ENCODE peak calls at places on chromosomes 4 and X, in seven cellular contexts. S, I, J, K, B, X and G are unnamed samples. For H3K27me3 and H3K9me3, the result is how much of the 10 kb centered on the place peaks cover.

GRCh38 chr4:76696109-76696508 is 201.8 kb downstream of the SOWAHB start:
- DNase-seq in B (no peak), S (no peak), I (no peak), J (no peak), K (no peak), X (peak), G (peak)

GRCh38 chr4:140136509-140136908 is 17.5 kb downstream of the MAML3 start:
- DNase-seq in S (no peak), K (no peak), B (no peak), J (no peak), X (peak), I (no peak), G (no peak)

GRCh38 chr4:89248879-89249281 is 58.7 kb downstream of the GPRIN3 start:
- DNase-seq in B (no peak), I (no peak), K (no peak), J (peak), X (no peak), S (no peak), G (no peak)

GRCh38 chrX:84156831-84157230 is 31.2 kb downstream of the RPS6KA6 start:
- DNase-seq in B (no peak), I (no peak), K (no peak), J (no peak), S (no peak), X (peak), G (no peak)

GRCh38 chr4:25844957-25845712 is 17.7 kb downstream of the SEL1L3 start:
- DNase-seq in J (no peak), B (no peak), X (no peak), I (no peak), S (no peak), K (no peak), G (no peak)

GRCh38 chr4:171594293-171594692 is 218.9 kb upstream of the GALNTL6 start:
- DNase-seq in S (no peak), X (no peak), B (no peak), K (no peak), I (no peak), J (no peak), G (no peak)

GRCh38 chrX:48937065-48937907 is 18.5 kb upstream of the PIM2 start:
- DNase-seq in I (no peak), X (peak), S (peak), J (no peak), K (peak), B (peak), G (no peak)

GRCh38 chr4:61896717-61897116 is 696.6 kb downstream of the ADGRL3 start:
- DNase-seq in X (no peak), B (no peak), I (no peak), K (no peak), J (no peak), S (no peak), G (no peak)

GRCh38 chr4:83071116-83071515 is 36.1 kb downstream of the COPS4 start:
- DNase-seq in S (no peak), J (no peak), I (no peak), B (no peak), K (no peak), X (no peak), G (no peak)

GRCh38 chr4:1602621-1603412 is 81.3 kb downstream of the FAM53A start:
- DNase-seq in B (peak), S (no peak), J (no peak), X (no peak), K (no peak), I (no peak), G (no peak)

GRCh38 chr4:186297013-186297645 is 31.1 kb downstream of the F11 start:
- DNase-seq in X (peak), B (no peak), J (no peak), S (no peak), I (no peak), K (no peak), G (peak)

GRCh38 chr4:17059192-17059634 is 160.8 kb upstream of the LDB2 start:
- DNase-seq in I (peak), J (no peak), S (no peak), B (no peak), K (no peak), X (peak), G (no peak)

GRCh38 chr4:153603258-153603657 is 80.8 kb upstream of the TLR2 start:
- DNase-seq in S (no peak), I (no peak), B (no peak), X (no peak), K (no peak), J (no peak), G (no peak)

GRCh38 chrX:149962859-149963757 is 24.8 kb upstream of the EOLA2 start:
- DNase-seq in J (peak), S (peak), X (peak), I (peak), K (no peak), B (no peak), G (no peak)

GRCh38 chr4:153472122-153473037 is 6.2 kb downstream of the TMEM131L start:
- DNase-seq in S (no peak), B (no peak), J (no peak), I (no peak), X (no peak), K (no peak), G (no peak)

GRCh38 chr4:2249526-2249991 is 7.6 kb upstream of the HAUS3 start:
- DNase-seq in S (no peak), X (no peak), J (peak), I (no peak), B (peak), K (peak), G (no peak)

GRCh38 chrX:74419861-74420193 is 1.5 kb upstream of the SLC16A2 start:
- DNase-seq in K (no peak), B (no peak), J (no peak), S (no peak), X (peak), I (no peak), G (no peak)

GRCh38 chrX:110569506-110569905 is 210.9 kb downstream of the RTL9 start:
- DNase-seq in I (no peak), S (no peak), K (no peak), J (no peak), X (peak), B (no peak), G (no peak)

GRCh38 chr4:80956421-80956820 is 74.1 kb upstream of the BMP3 start:
- DNase-seq in J (no peak), K (no peak), X (no peak), B (no peak), I (no peak), S (no peak), G (no peak)

GRCh38 chrX:51332188-51332942 is at the start of gene NUDT10:
- DNase-seq in B (peak), X (peak), S (no peak), I (no peak), J (peak), K (peak), G (peak)

GRCh38 chrX:53882331-53882730 is 161.9 kb downstream of the PHF8 start:
- DNase-seq in B (no peak), X (peak), K (no peak), S (no peak), I (no peak), J (peak), G (no peak)

GRCh38 chr4:63528592-63528991 is 880.7 kb downstream of the TECRL start:
- DNase-seq in K (no peak), I (no peak), X (peak), B (no peak), J (no peak), S (no peak), G (no peak)

GRCh38 chr4:39037491-39037825 is 5.2 kb upstream of the TMEM156 start:
- DNase-seq in I (no peak), X (peak), J (no peak), B (no peak), S (no peak), K (no peak), G (no peak)

GRCh38 chr4:165508372-165509120 is 129.7 kb downstream of the CPE start:
- DNase-seq in K (no peak), B (no peak), I (no peak), S (no peak), J (no peak), X (no peak), G (no peak)

GRCh38 chr4:168919706-168920324 is 90.2 kb downstream of the CBR4 start:
- DNase-seq in I (no peak), K (no peak), S (no peak), X (no peak), J (no peak), B (no peak), G (no peak)

GRCh38 chr4:71559957-71560541 is 221.2 kb downstream of the SLC4A4 start:
- DNase-seq in S (no peak), X (peak), K (no peak), B (no peak), I (no peak), J (no peak), G (no peak)

GRCh38 chr4:72031868-72032619 is at the start of gene NPFFR2:
- DNase-seq in K (no peak), B (peak), I (no peak), S (peak), J (peak), X (no peak), G (peak)

GRCh38 chr4:179285696-179286095 is 1843.5 kb upstream of the AGA start:
- DNase-seq in B (no peak), K (no peak), I (no peak), X (no peak), J (no peak), S (no peak), G (no peak)

GRCh38 chr4:146500216-146500615 is 21.5 kb downstream of the SLC10A7 start:
- DNase-seq in J (no peak), I (no peak), X (no peak), B (no peak), S (no peak), K (no peak), G (no peak)

GRCh38 chr4:4542824-4543485 is 1.1 kb upstream of the STX18 start:
- DNase-seq in X (peak), J (no peak), I (no peak), B (no peak), K (no peak), S (no peak), G (no peak)

GRCh38 chrX:16786791-16787735 is 797 bp downstream of the TXLNG start:
- DNase-seq in I (no peak), X (peak), K (peak), S (no peak), B (peak), J (peak), G (no peak)

GRCh38 chrX:119475389-119476101 is 7.3 kb downstream of the SLC25A5 start:
- DNase-seq in B (no peak), J (no peak), K (peak), I (no peak), S (no peak), X (peak), G (no peak)

GRCh38 chr4:150217192-150217591 is 138.9 kb downstream of the DCLK2 start:
- DNase-seq in K (no peak), J (no peak), B (no peak), I (no peak), S (no peak), X (peak), G (no peak)

GRCh38 chr4:76626686-76627465 is 191.8 kb downstream of the SHROOM3 start:
- DNase-seq in I (no peak), S (no peak), X (no peak), J (no peak), B (no peak), K (no peak), G (no peak)

GRCh38 chr4:2673157-2673556 is 83.0 kb downstream of the TNIP2 start:
- DNase-seq in S (no peak), K (no peak), I (no peak), B (no peak), J (no peak), X (peak), G (no peak)

GRCh38 chrX:126551306-126551705 is 1.3 kb downstream of the DCAF12L1 start:
- DNase-seq in J (no peak), X (no peak), B (no peak), I (no peak), K (no peak), S (no peak), G (no peak)

GRCh38 chrX:25219480-25219879 is 203.7 kb upstream of the ARX start:
- DNase-seq in J (no peak), S (no peak), B (no peak), K (no peak), I (no peak), X (no peak), G (no peak)
- H3K27me3 ChIP-seq in J (under half), S (under half), B (under half), K (under half), I (under half), X (under half), G (under half)

GRCh38 chrX:65993332-65993731 is 46.5 kb downstream of the VSIG4 start:
- DNase-seq in K (no peak), S (no peak), X (no peak), I (no peak), B (no peak), J (no peak), G (no peak)
- H3K9me3 ChIP-seq in K (under half), S (under half), X (under half), I (under half), B (under half), J (under half), G (under half)

DNA sequence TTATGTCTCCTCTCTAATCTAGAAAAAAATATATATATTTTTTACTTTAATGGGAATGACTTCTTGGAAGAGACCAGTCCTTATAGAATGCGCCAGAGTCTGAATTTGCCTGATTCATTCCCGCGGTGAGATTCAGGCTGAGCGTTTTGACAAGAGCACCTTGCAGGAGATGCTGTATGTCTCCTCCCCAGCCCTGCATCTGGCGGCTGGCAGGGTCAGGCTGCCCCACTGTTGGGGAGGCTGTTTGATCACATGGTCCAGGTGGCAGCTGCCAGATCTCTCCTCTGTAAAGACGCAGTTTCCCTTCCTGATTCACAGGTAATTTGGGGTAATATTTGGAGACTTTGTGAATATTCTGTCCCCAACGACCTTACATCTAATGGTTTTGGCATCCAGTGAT is 9.7 kb downstream of the PDZD4 start:
- DNase-seq in J (no peak), I (no peak), S (no peak), K (no peak), B (peak), X (no peak), G (no peak)
- H3K27me3 ChIP-seq in J (under half), I (under half), S (under half), K (under half), B (half or more), X (under half), G (under half)

GRCh38 chr4:159193256-159193655 is 90.4 kb downstream of the RAPGEF2 start:
- DNase-seq in B (no peak), I (no peak), S (no peak), K (no peak), X (no peak), J (no peak), G (no peak)
- H3K9me3 ChIP-seq in B (under half), I (under half), S (under half), K (under half), X (under half), J (under half), G (under half)

DNA sequence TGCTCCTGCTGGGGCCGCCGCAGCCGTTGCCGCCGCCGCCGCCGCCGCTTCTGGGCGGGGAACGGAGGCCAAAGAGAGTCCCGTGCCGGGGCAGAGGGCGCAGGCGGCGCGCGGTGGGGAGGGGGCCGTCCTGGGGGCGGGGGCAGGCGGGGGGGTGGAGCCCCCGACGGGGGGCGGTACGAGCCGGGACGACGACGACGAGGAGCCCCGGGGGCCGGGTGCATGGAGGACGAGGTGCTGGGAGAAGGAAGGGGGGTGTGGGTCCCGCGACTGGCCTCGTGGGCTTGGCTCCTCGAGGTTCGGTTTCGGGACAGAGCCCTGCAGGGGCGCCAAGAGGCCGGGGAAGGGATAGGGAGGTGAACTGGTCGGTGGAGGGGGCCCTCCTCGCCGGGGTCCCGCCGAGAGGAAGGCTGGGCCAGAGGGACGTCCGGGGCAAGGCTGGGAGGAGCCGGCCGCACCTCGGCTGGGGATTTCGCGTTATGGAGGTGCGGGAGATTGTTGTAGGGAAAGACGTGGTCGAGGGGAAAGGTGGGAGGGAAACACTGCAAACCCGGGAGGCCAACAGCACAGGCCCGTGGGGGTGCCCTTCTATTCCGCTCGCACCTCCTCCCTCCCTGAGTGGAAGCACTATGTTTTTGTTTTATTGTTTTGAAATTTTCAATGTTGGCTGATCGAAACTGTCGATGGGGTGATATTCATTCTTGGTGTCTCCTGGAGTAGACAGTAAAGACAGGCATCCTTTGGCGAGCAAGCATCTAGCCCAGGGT is 1.9 kb downstream of the BCORL1 start:
- DNase-seq in X (peak), K (peak), S (no peak), I (peak), B (peak), J (peak), G (no peak)
- H3K27me3 ChIP-seq in X (under half), K (under half), S (under half), I (under half), B (under half), J (under half), G (under half)

DNA sequence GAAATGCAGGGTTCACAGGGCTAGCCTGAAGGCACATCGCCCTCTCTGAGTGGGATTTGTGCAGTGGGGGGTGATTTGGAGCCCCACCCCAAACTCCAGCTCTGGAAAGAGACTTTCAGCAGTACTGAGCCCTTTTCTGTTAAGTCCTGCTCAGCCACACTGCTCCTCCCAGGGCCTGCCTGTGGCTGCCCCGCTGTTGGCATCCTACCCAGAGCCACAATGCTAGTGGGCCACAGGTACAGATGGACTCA is 52.7 kb downstream of the CXorf49B start:
- DNase-seq in I (no peak), X (no peak), B (peak), J (no peak), S (no peak), K (no peak), G (no peak)
- H3K9me3 ChIP-seq in I (under half), X (under half), B (under half), J (under half), S (under half), K (under half), G (under half)